ENCODE peak calls at places on chromosome 16, in seven cellular contexts. D is Caco-2, U is mesendoderm, V is A673, T is fibroblast of villous mesenchyme, C is cardiac muscle cell, R is skeletal muscle cell. E is an unnamed sample.

GRCh38 chr16:56343661-56344517 is 81.5 kb downstream of the AMFR start:
- DNase-seq in D (no peak), U (no peak), V (no peak), T (no peak), C (no peak), R (no peak), E (no peak)

GRCh38 chr16:88978608-88979346 is 1.8 kb upstream of the CBFA2T3 start:
- DNase-seq in D (no peak), U (no peak), V (no peak), T (no peak), C (no peak), R (no peak), E (no peak)

GRCh38 chr16:30996324-30996999 is 11.5 kb downstream of the HSD3B7 start:
- DNase-seq in D (peak), U (no peak), V (no peak), T (peak), C (no peak), R (no peak), E (no peak)

GRCh38 chr16:49854227-49855203 is 1.4 kb downstream of the ZNF423 start:
- DNase-seq in D (peak), U (peak), V (peak), T (no peak), C (no peak), R (no peak), E (peak)

GRCh38 chr16:70665113-70665694 is 18.8 kb downstream of the IL34 start:
- DNase-seq in D (no peak), U (no peak), V (no peak), T (no peak), C (no peak), R (no peak), E (peak)

GRCh38 chr16:54923055-54923473 is 7.6 kb upstream of the IRX5 start:
- DNase-seq in D (no peak), U (no peak), V (peak), T (no peak), C (no peak), R (no peak), E (no peak)

GRCh38 chr16:35391328-35391727 is 1931.9 kb downstream of the TP53TG3F start:
- DNase-seq in D (peak), U (peak), V (peak), T (peak), C (no peak), R (no peak), E (peak)

GRCh38 chr16:11996433-11997174 is 20.1 kb downstream of the SNX29 start:
- DNase-seq in D (no peak), U (no peak), V (no peak), T (no peak), C (no peak), R (no peak), E (no peak)

GRCh38 chr16:87207509-87207908 is 109.7 kb downstream of the C16orf95 start:
- DNase-seq in D (no peak), U (no peak), V (no peak), T (peak), C (peak), R (peak), E (no peak)

GRCh38 chr16:15610369-15610871 is 32.5 kb downstream of the MARF1 start:
- DNase-seq in D (no peak), U (no peak), V (no peak), T (no peak), C (peak), R (no peak), E (no peak)

GRCh38 chr16:86671486-86672214 is 93.3 kb downstream of the FOXL1 start:
- DNase-seq in D (no peak), U (no peak), V (no peak), T (peak), C (no peak), R (no peak), E (no peak)

GRCh38 chr16:31190061-31190460 is 10.1 kb downstream of the FUS start:
- DNase-seq in D (no peak), U (no peak), V (no peak), T (no peak), C (no peak), R (no peak), E (no peak)

GRCh38 chr16:29312835-29313558 is 93.5 kb downstream of the NPIPB11 start:
- DNase-seq in D (no peak), U (no peak), V (peak), T (peak), C (no peak), R (peak), E (no peak)

GRCh38 chr16:30570621-30571443 is 682 bp downstream of the ZNF688 start:
- DNase-seq in D (no peak), U (peak), V (no peak), T (peak), C (peak), R (no peak), E (peak)

GRCh38 chr16:12920739-12921138 is 19.3 kb downstream of the SHISA9 start:
- DNase-seq in D (no peak), U (no peak), V (no peak), T (no peak), C (no peak), R (no peak), E (no peak)

GRCh38 chr16:8756755-8757154 is 40.7 kb downstream of the TMEM186 start:
- DNase-seq in D (no peak), U (no peak), V (no peak), T (no peak), C (no peak), R (no peak), E (no peak)

GRCh38 chr16:13906426-13907089 is 13.4 kb upstream of the ERCC4 start:
- DNase-seq in D (no peak), U (peak), V (peak), T (no peak), C (no peak), R (no peak), E (no peak)

GRCh38 chr16:7962480-7962879 is 627.8 kb downstream of the TMEM114 start:
- DNase-seq in D (no peak), U (no peak), V (no peak), T (no peak), C (no peak), R (no peak), E (no peak)

GRCh38 chr16:68993885-68994284 is 111.6 kb upstream of the HAS3 start:
- DNase-seq in D (peak), U (no peak), V (peak), T (peak), C (peak), R (peak), E (no peak)

GRCh38 chr16:47887496-47887895 is 268.3 kb downstream of the ABCC12 start:
- DNase-seq in D (no peak), U (peak), V (peak), T (peak), C (peak), R (peak), E (no peak)

GRCh38 chr16:86856946-86857586 is 278.7 kb downstream of the FOXL1 start:
- DNase-seq in D (no peak), U (no peak), V (no peak), T (no peak), C (no peak), R (no peak), E (no peak)

GRCh38 chr16:88529596-88529995 is 40.6 kb upstream of the ZC3H18 start:
- DNase-seq in D (no peak), U (no peak), V (no peak), T (no peak), C (no peak), R (no peak), E (no peak)

GRCh38 chr16:30184430-30185140 is 1.2 kb downstream of the CORO1A start:
- DNase-seq in D (no peak), U (no peak), V (no peak), T (no peak), C (no peak), R (no peak), E (peak)

GRCh38 chr16:15855704-15856003 is 1.2 kb downstream of the MYH11 start:
- DNase-seq in D (no peak), U (no peak), V (no peak), T (no peak), C (no peak), R (no peak), E (no peak)

GRCh38 chr16:15749371-15749770 is 99.3 kb downstream of the NDE1 start:
- DNase-seq in D (no peak), U (peak), V (no peak), T (no peak), C (no peak), R (no peak), E (no peak)

GRCh38 chr16:50542703-50543102 is 5.5 kb upstream of the NKD1 start:
- DNase-seq in D (no peak), U (no peak), V (no peak), T (no peak), C (no peak), R (no peak), E (no peak)

GRCh38 chr16:53433930-53434435 is 288 bp upstream of the RBL2 start:
- DNase-seq in D (peak), U (peak), V (peak), T (peak), C (peak), R (no peak), E (no peak)

GRCh38 chr16:81367821-81368220 is 53.1 kb downstream of the GAN start:
- DNase-seq in D (no peak), U (no peak), V (no peak), T (no peak), C (peak), R (no peak), E (no peak)

GRCh38 chr16:81567987-81568748 is 123.6 kb downstream of the CMIP start:
- DNase-seq in D (no peak), U (no peak), V (no peak), T (peak), C (peak), R (no peak), E (no peak)

GRCh38 chr16:11265124-11265523 is 4.0 kb downstream of the TNP2 start:
- DNase-seq in D (no peak), U (no peak), V (no peak), T (no peak), C (no peak), R (no peak), E (no peak)

GRCh38 chr16:71895679-71896385 is 501 bp downstream of the IST1 start:
- DNase-seq in D (peak), U (no peak), V (peak), T (peak), C (peak), R (no peak), E (no peak)

GRCh38 chr16:54928421-54929089 is 2.1 kb upstream of the IRX5 start:
- DNase-seq in D (peak), U (peak), V (peak), T (no peak), C (peak), R (no peak), E (peak)

GRCh38 chr16:9154576-9155410 is 63.3 kb downstream of the HAPSTR1 start:
- DNase-seq in D (no peak), U (no peak), V (no peak), T (no peak), C (no peak), R (no peak), E (peak)

GRCh38 chr16:86798247-86799041 is 220.1 kb downstream of the FOXL1 start:
- DNase-seq in D (no peak), U (no peak), V (no peak), T (no peak), C (no peak), R (no peak), E (no peak)

GRCh38 chr16:73831197-73831596 is 465.4 kb upstream of the PSMD7 start:
- DNase-seq in D (no peak), U (no peak), V (no peak), T (no peak), C (no peak), R (no peak), E (no peak)
- H3K4me3 ChIP-seq in D (no peak), U (no peak), V (no peak), T (no peak), C (no peak), R (no peak), E (no peak)

DNA sequence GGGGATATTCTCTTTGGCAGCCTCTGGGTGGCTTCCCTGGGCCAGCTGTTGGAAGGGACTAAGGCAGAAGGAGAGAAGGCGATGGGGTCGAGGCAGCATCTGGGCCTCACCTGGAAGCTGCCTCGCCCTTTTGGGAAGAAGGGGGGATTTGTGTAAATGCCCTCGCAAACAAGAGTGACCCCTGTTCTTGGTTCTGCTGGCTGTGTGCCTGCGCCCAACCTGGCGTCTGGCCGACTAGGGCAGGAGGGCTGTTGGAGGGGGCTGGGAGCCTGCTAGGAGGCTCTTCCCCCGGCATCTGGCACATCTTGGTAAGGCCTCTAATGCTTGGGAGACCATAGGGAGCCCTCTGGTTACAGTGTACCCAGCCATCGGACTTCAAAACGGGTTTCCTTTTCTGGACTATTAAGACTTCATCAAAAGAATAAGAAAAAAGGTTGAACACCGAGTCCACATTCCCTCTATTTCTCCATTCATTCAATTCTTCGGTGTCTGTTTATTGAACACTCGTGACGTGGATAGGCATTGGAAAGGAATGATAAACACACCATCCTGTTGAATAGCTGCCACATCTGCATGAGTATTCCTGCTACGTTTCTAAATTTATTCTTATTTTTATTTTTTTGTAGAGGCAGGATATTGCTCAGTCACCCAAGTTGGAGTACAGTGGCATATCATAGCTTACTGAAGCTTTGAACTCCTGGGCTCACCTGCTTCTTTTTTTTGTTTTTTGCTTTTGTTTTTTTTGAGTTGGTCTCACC is 80.6 kb upstream of the CIBAR2 start:
- DNase-seq in D (no peak), U (no peak), V (no peak), T (peak), C (no peak), R (no peak), E (no peak)
- H3K4me3 ChIP-seq in D (no peak), U (no peak), V (no peak), T (no peak), C (no peak), R (no peak), E (no peak)

GRCh38 chr16:67157106-67157748 is 2.5 kb downstream of the TRADD start:
- DNase-seq in D (no peak), U (no peak), V (no peak), T (no peak), C (no peak), R (no peak), E (no peak)

GRCh38 chr16:67156146-67156844 is 3.4 kb downstream of the TRADD start:
- DNase-seq in D (no peak), U (no peak), V (no peak), T (no peak), C (no peak), R (no peak), E (no peak)

GRCh38 chr16:67154578-67155304 is 3.9 kb upstream of the B3GNT9 start:
- DNase-seq in D (no peak), U (no peak), V (no peak), T (no peak), C (no peak), R (no peak), E (no peak)

GRCh38 chr16:67157892-67158635 is 1.6 kb downstream of the TRADD start:
- DNase-seq in D (no peak), U (no peak), V (no peak), T (no peak), C (no peak), R (no peak), E (no peak)

GRCh38 chr16:67155305-67156145 is 4.2 kb downstream of the TRADD start:
- DNase-seq in D (peak), U (peak), V (peak), T (peak), C (peak), R (no peak), E (peak)
- H3K4me3 ChIP-seq in D (no peak), U (no peak), V (peak), T (peak), C (peak), R (no peak), E (peak)

GRCh38 chr16:58026139-58026704 is 668 bp downstream of the MMP15 start:
- DNase-seq in D (peak), U (peak), V (peak), T (peak), C (peak), R (no peak), E (peak)

GRCh38 chr16:58026705-58027340 is 1.3 kb downstream of the MMP15 start:
- DNase-seq in D (peak), U (no peak), V (peak), T (no peak), C (no peak), R (no peak), E (peak)

GRCh38 chr16:58028168-58028455 is 2.6 kb downstream of the MMP15 start:
- DNase-seq in D (no peak), U (no peak), V (no peak), T (no peak), C (no peak), R (no peak), E (no peak)

GRCh38 chr16:58028541-58029070 is 3.1 kb downstream of the MMP15 start:
- DNase-seq in D (no peak), U (peak), V (no peak), T (no peak), C (no peak), R (no peak), E (no peak)

DNA sequence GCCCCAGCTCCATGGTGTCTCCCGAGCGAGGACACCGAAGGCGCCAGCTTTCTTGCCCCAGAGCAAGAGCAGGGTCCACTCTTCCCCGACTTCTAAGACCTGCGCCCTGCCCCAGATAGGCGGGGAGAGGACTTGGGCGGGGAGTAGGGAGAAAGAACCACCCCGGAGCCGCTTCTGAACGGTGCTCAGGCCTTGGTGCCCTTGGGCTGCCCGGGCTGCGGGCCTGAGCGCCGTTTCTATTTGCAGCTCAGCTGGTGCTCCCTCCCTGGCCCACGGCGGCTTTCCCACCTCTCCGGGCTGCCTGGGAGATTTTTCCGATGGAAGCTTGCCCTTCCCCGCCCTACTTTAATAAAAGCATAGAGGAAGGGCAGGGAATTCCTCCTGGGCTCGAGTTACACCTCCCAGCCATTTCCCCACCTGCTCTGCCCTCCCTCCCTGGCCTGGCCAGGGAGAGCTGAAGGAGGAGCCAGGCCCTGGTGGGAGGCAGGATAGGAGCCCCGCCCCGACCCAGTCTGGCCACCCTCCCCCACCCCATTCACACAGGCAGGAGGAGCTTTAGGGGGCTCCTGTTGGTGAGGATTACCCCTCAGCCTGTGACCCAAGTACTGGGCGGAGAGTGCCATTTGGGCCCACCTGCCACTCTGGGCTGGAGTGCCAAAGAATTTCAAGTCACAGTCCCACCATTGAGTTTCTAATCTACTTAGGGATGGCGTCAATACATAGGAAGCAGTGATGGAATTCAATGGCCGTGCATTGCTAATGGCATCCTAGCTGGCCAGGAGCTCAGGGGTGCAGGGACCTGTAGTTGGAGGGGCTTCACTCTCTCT is 2.0 kb downstream of the MMP15 start:
- DNase-seq in D (no peak), U (peak), V (no peak), T (peak), C (peak), R (no peak), E (peak)
- H3K4me3 ChIP-seq in D (peak), U (peak), V (peak), T (peak), C (peak), R (peak), E (peak)

GRCh38 chr16:27314161-27314723 is 468 bp downstream of the IL4R start:
- DNase-seq in D (peak), U (peak), V (peak), T (peak), C (peak), R (peak), E (peak)
- H3K4me3 ChIP-seq in D (peak), U (peak), V (peak), T (peak), C (peak), R (peak), E (peak)

DNA sequence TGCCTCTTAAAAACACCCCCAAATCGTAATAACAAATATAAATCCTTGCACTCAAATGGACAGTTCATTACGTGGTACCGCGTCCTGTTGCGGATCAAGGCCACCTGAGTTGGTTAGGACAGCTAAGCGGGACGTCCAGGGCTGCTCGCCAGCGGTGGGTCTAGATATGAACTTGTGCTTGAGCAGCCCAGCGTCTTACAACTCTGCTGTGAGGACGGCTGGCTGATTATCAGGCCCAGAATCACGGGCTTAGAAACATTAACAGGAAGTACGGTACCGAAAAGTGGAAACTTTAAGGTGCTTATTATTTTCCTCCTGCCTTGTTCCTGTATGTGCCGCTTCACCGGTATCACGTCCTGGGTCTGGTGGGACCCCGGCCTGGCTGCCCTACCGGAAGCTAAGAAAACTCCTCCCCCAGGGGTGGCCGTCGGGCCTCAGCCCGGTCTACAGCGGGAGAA is 832 bp upstream of the SRRM2 start:
- DNase-seq in D (peak), U (peak), V (no peak), T (no peak), C (no peak), R (no peak), E (peak)
- H3K4me3 ChIP-seq in D (peak), U (peak), V (peak), T (peak), C (peak), R (peak), E (peak)

DNA sequence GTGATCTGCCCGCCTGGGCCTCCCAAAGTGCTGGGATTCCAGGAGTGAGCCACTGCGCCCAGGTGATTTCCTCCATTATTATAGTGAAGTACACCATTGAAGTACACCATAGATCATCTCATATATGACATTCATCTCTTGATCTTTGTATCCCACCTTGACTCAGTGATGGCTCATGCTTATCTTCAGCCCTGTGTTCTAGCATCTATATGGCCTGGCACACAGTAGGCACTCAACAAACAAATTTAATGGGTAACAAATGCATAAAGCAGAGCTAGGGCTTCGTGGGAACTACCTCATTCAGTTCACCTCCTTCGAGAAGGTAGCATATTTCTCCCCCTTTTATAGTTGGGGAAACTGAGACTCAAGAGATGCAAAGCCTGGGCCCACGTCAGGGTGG is 952 bp downstream of the ENKD1 start:
- DNase-seq in D (no peak), U (no peak), V (no peak), T (no peak), C (no peak), R (no peak), E (no peak)
- H3K4me3 ChIP-seq in D (peak), U (no peak), V (peak), T (peak), C (no peak), R (peak), E (peak)